ENCODE peak calls at places on chromosomes 2 and 18, in five cellular contexts. One of them, this sample, is unnamed.

GRCh38 chr2:188292446-188293239 is 969 bp downstream of the GULP1 start:
- DNase-seq in spleen: peak; percentile 71
- DNase-seq in psoas muscle: peak; percentile 86
- DNase-seq in B cell: no peak
- DNase-seq in endothelial cell: peak; percentile 69
- DNase-seq in this sample: peak; percentile 43

GRCh38 chr2:172299741-172300140 is 127.6 kb upstream of the ITGA6 start:
- DNase-seq in B cell: no peak
- DNase-seq in spleen: no peak
- DNase-seq in endothelial cell: no peak
- DNase-seq in psoas muscle: no peak
- DNase-seq in this sample: peak; percentile 26

GRCh38 chr2:240873098-240873788 is 4.6 kb downstream of the AGXT start:
- DNase-seq in spleen: peak; percentile 68
- DNase-seq in psoas muscle: no peak
- DNase-seq in B cell: no peak
- DNase-seq in endothelial cell: no peak
- DNase-seq in this sample: no peak

GRCh38 chr18:1013951-1014350 is 109.3 kb downstream of the ADCYAP1 start:
- DNase-seq in endothelial cell: no peak
- DNase-seq in psoas muscle: no peak
- DNase-seq in spleen: no peak
- DNase-seq in B cell: no peak
- DNase-seq in this sample: no peak

GRCh38 chr2:219296631-219297391 is 12.4 kb downstream of the PTPRN start:
- DNase-seq in psoas muscle: no peak
- DNase-seq in endothelial cell: no peak
- DNase-seq in B cell: no peak
- DNase-seq in spleen: peak; percentile 76
- DNase-seq in this sample: no peak

GRCh38 chr2:68715353-68716041 is 19.1 kb upstream of the ARHGAP25 start:
- DNase-seq in endothelial cell: peak; percentile 68
- DNase-seq in spleen: peak; percentile 83
- DNase-seq in B cell: no peak
- DNase-seq in psoas muscle: peak; percentile 57
- DNase-seq in this sample: no peak

GRCh38 chr2:135698838-135699237 is 42.8 kb upstream of the UBXN4 start:
- DNase-seq in psoas muscle: no peak
- DNase-seq in B cell: no peak
- DNase-seq in endothelial cell: no peak
- DNase-seq in spleen: no peak
- DNase-seq in this sample: no peak

GRCh38 chr2:179429060-179429471 is 164.4 kb upstream of the SESTD1 start:
- DNase-seq in spleen: no peak
- DNase-seq in psoas muscle: no peak
- DNase-seq in endothelial cell: no peak
- DNase-seq in B cell: no peak
- DNase-seq in this sample: no peak

GRCh38 chr18:63155169-63155852 is 164.3 kb downstream of the BCL2 start:
- DNase-seq in endothelial cell: peak; percentile 82
- DNase-seq in psoas muscle: peak; percentile 82
- DNase-seq in spleen: peak; percentile 91
- DNase-seq in B cell: peak; percentile 77
- DNase-seq in this sample: no peak

GRCh38 chr18:22683196-22683676 is 249.9 kb upstream of the RBBP8 start:
- DNase-seq in endothelial cell: no peak
- DNase-seq in spleen: no peak
- DNase-seq in B cell: no peak
- DNase-seq in psoas muscle: no peak
- DNase-seq in this sample: peak; percentile 82

GRCh38 chr2:71299507-71299906 is 32.1 kb upstream of the ZNF638 start:
- DNase-seq in endothelial cell: peak; percentile 13
- DNase-seq in psoas muscle: no peak
- DNase-seq in B cell: no peak
- DNase-seq in spleen: no peak
- DNase-seq in this sample: no peak

GRCh38 chr2:9768388-9768787 is 74.9 kb upstream of the TAF1B start:
- DNase-seq in B cell: no peak
- DNase-seq in endothelial cell: peak; percentile 67
- DNase-seq in psoas muscle: no peak
- DNase-seq in spleen: peak; percentile 66
- DNase-seq in this sample: no peak

GRCh38 chr2:63345285-63345633 is 243.0 kb downstream of the WDPCP start:
- DNase-seq in B cell: no peak
- DNase-seq in endothelial cell: no peak
- DNase-seq in spleen: no peak
- DNase-seq in psoas muscle: no peak
- DNase-seq in this sample: no peak

GRCh38 chr18:40612356-40612755 is 1342.7 kb upstream of the PIK3C3 start:
- DNase-seq in psoas muscle: no peak
- DNase-seq in endothelial cell: no peak
- DNase-seq in spleen: no peak
- DNase-seq in B cell: no peak
- DNase-seq in this sample: no peak

GRCh38 chr2:128408349-128409305 is 90.0 kb upstream of the HS6ST1 start:
- DNase-seq in endothelial cell: peak; percentile 57
- DNase-seq in psoas muscle: peak; percentile 43
- DNase-seq in B cell: no peak
- DNase-seq in spleen: peak; percentile 73
- DNase-seq in this sample: no peak

GRCh38 chr2:98374286-98374685 is 28.0 kb downstream of the CNGA3 start:
- DNase-seq in B cell: no peak
- DNase-seq in psoas muscle: no peak
- DNase-seq in endothelial cell: no peak
- DNase-seq in spleen: no peak
- DNase-seq in this sample: no peak

GRCh38 chr2:14720739-14721138 is 88.2 kb downstream of the LRATD1 start:
- DNase-seq in endothelial cell: no peak
- DNase-seq in psoas muscle: no peak
- DNase-seq in spleen: no peak
- DNase-seq in B cell: no peak
- DNase-seq in this sample: no peak

GRCh38 chr2:24515335-24515734 is 24.3 kb downstream of the NCOA1 start:
- DNase-seq in endothelial cell: no peak
- DNase-seq in psoas muscle: no peak
- DNase-seq in spleen: no peak
- DNase-seq in B cell: no peak
- DNase-seq in this sample: no peak

GRCh38 chr2:81196383-81196851 is 891.9 kb upstream of the LRRTM1 start:
- DNase-seq in B cell: no peak
- DNase-seq in spleen: no peak
- DNase-seq in psoas muscle: no peak
- DNase-seq in endothelial cell: no peak
- DNase-seq in this sample: no peak

GRCh38 chr2:97906309-97906708 is 89.4 kb downstream of the TMEM131 start:
- DNase-seq in psoas muscle: no peak
- DNase-seq in B cell: no peak
- DNase-seq in spleen: no peak
- DNase-seq in endothelial cell: no peak
- DNase-seq in this sample: no peak

GRCh38 chr2:157438907-157439791 is 4.7 kb downstream of the CYTIP start:
- DNase-seq in psoas muscle: no peak
- DNase-seq in spleen: no peak
- DNase-seq in B cell: peak; percentile 52
- DNase-seq in endothelial cell: no peak
- DNase-seq in this sample: no peak

GRCh38 chr2:2108756-2109155 is 222.3 kb downstream of the MYT1L start:
- DNase-seq in B cell: no peak
- DNase-seq in psoas muscle: no peak
- DNase-seq in spleen: no peak
- DNase-seq in endothelial cell: no peak
- DNase-seq in this sample: no peak

GRCh38 chr2:169933124-169933711 is 106.0 kb downstream of the UBR3 start:
- DNase-seq in endothelial cell: no peak
- DNase-seq in psoas muscle: no peak
- DNase-seq in spleen: no peak
- DNase-seq in B cell: no peak
- DNase-seq in this sample: no peak

GRCh38 chr2:16069933-16070647 is 129.7 kb downstream of the MYCN start:
- DNase-seq in B cell: no peak
- DNase-seq in endothelial cell: no peak
- DNase-seq in spleen: no peak
- DNase-seq in psoas muscle: no peak
- DNase-seq in this sample: no peak

GRCh38 chr2:176118606-176119370 is 2.2 kb downstream of the HOXD10 start:
- DNase-seq in psoas muscle: no peak
- DNase-seq in B cell: no peak
- DNase-seq in spleen: no peak
- DNase-seq in endothelial cell: no peak
- DNase-seq in this sample: no peak

GRCh38 chr2:191637182-191638078 is 40.5 kb upstream of the NABP1 start:
- DNase-seq in psoas muscle: no peak
- DNase-seq in spleen: no peak
- DNase-seq in endothelial cell: no peak
- DNase-seq in B cell: no peak
- DNase-seq in this sample: no peak

DNA sequence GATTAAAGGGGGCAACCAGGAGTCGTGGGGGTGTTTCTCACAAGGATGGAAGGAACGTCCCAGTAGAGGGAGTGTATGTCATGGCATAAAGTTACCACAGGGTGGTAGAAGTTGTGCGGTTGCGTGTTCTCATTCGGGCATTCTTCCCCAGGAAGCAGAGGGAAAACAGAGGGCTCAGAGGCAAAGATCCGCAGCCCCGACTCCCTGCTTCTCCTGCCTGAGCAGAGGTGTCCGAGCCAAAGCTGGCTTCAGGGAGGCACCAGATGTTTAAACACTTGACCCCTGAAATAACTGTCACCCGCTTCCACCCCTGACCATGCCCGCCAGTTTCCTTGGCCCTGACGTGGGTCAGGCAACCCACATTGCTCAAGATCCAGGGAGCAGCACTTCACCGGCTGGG is 83.7 kb downstream of the EN1 start:
- DNase-seq in psoas muscle: no peak
- DNase-seq in endothelial cell: peak; percentile 31
- DNase-seq in B cell: no peak
- DNase-seq in spleen: no peak
- DNase-seq in this sample: no peak
- TF ChIP-seq CTCF in psoas muscle: peak; percentile 50
- TF ChIP-seq CTCF in endothelial cell: peak; percentile 56
- TF ChIP-seq CTCF in B cell: no peak
- TF ChIP-seq CTCF in spleen: no peak
- TF ChIP-seq CTCF in this sample: no peak

GRCh38 chr2:120979398-120979797 is 243.7 kb downstream of the GLI2 start:
- DNase-seq in spleen: no peak
- DNase-seq in psoas muscle: no peak
- DNase-seq in endothelial cell: no peak
- DNase-seq in B cell: no peak
- DNase-seq in this sample: no peak

GRCh38 chr2:120974950-120975349 is 239.3 kb downstream of the GLI2 start:
- DNase-seq in B cell: no peak
- DNase-seq in endothelial cell: no peak
- DNase-seq in psoas muscle: peak; percentile 18
- DNase-seq in spleen: no peak
- DNase-seq in this sample: no peak

GRCh38 chr2:120978359-120979050 is 242.8 kb downstream of the GLI2 start:
- DNase-seq in endothelial cell: no peak
- DNase-seq in psoas muscle: no peak
- DNase-seq in B cell: no peak
- DNase-seq in spleen: peak; percentile 68
- DNase-seq in this sample: no peak

GRCh38 chr2:120977582-120978358 is 242.1 kb downstream of the GLI2 start:
- DNase-seq in spleen: peak; percentile 67
- DNase-seq in psoas muscle: no peak
- DNase-seq in B cell: no peak
- DNase-seq in endothelial cell: no peak
- DNase-seq in this sample: no peak

GRCh38 chr2:120976501-120977307 is 241.0 kb downstream of the GLI2 start:
- DNase-seq in endothelial cell: no peak
- DNase-seq in psoas muscle: no peak
- DNase-seq in spleen: peak; percentile 51
- DNase-seq in B cell: no peak
- DNase-seq in this sample: no peak
- TF ChIP-seq CTCF in endothelial cell: no peak
- TF ChIP-seq CTCF in psoas muscle: no peak
- TF ChIP-seq CTCF in spleen: no peak
- TF ChIP-seq CTCF in B cell: no peak
- TF ChIP-seq CTCF in this sample: no peak

GRCh38 chr2:73202156-73203054 is at the start of gene NOTO:
- DNase-seq in B cell: no peak
- DNase-seq in psoas muscle: no peak
- DNase-seq in endothelial cell: peak; percentile 31
- DNase-seq in spleen: no peak
- DNase-seq in this sample: no peak

GRCh38 chr2:73203055-73203681 is 794 bp downstream of the NOTO start:
- DNase-seq in spleen: no peak
- DNase-seq in endothelial cell: no peak
- DNase-seq in psoas muscle: no peak
- DNase-seq in B cell: no peak
- DNase-seq in this sample: no peak

GRCh38 chr2:73197579-73197978 is 4.8 kb upstream of the NOTO start:
- DNase-seq in B cell: no peak
- DNase-seq in psoas muscle: no peak
- DNase-seq in spleen: no peak
- DNase-seq in endothelial cell: no peak
- DNase-seq in this sample: no peak
- TF ChIP-seq CTCF in B cell: no peak
- TF ChIP-seq CTCF in psoas muscle: no peak
- TF ChIP-seq CTCF in spleen: no peak
- TF ChIP-seq CTCF in endothelial cell: no peak
- TF ChIP-seq CTCF in this sample: no peak

GRCh38 chr18:36899289-36899688 is 70.4 kb downstream of the KIAA1328 start:
- DNase-seq in B cell: no peak
- DNase-seq in spleen: no peak
- DNase-seq in psoas muscle: no peak
- DNase-seq in endothelial cell: no peak
- DNase-seq in this sample: no peak
- TF ChIP-seq CTCF in B cell: peak; percentile 36
- TF ChIP-seq CTCF in spleen: no peak
- TF ChIP-seq CTCF in psoas muscle: no peak
- TF ChIP-seq CTCF in endothelial cell: peak; percentile 77
- TF ChIP-seq CTCF in this sample: no peak

DNA sequence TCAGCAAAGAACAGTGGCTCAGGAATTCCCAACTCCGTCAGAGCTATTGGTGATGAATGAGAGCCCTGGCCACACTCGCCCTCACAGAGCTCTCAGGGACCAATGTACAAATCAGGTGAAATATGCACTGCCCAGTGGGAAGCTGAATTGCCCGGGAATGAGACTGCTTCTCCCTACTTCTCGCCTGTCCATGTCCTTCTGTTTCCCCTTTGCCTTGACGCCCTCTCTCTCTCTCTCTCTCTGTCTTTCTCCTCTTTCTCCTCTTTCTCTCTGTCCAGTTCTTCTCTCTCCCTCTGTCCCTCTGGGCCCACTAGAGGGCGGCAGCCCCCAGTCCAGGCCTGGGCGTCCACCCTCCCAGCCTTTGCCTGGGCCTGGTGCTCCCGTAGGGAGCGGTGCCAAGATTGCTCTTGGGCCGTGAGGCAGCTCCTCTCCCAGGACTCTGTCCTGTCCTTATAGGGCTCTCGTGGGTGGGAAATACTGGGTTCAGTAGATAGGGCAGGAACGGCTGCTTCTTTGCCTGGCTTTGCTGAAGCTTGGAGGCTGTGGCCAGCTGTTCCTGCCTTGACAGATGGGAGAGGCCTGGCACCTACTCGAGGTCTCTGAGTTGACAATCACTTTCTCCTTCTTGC is 28.4 kb upstream of the PUM2 start:
- DNase-seq in B cell: no peak
- DNase-seq in endothelial cell: peak; percentile 75
- DNase-seq in spleen: peak; percentile 85
- DNase-seq in psoas muscle: peak; percentile 92
- DNase-seq in this sample: peak; percentile 45
- TF ChIP-seq CTCF in B cell: peak; percentile 30
- TF ChIP-seq CTCF in endothelial cell: peak; percentile 43
- TF ChIP-seq CTCF in spleen: peak; percentile 69
- TF ChIP-seq CTCF in psoas muscle: peak; percentile 72
- TF ChIP-seq CTCF in this sample: no peak

GRCh38 chr2:123993728-123994323 is 31.3 kb upstream of the CNTNAP5 start:
- DNase-seq in B cell: peak; percentile 41
- DNase-seq in spleen: no peak
- DNase-seq in endothelial cell: peak; percentile 63
- DNase-seq in psoas muscle: no peak
- DNase-seq in this sample: no peak
- TF ChIP-seq CTCF in B cell: peak; percentile 65
- TF ChIP-seq CTCF in spleen: peak; percentile 58
- TF ChIP-seq CTCF in endothelial cell: peak; percentile 80
- TF ChIP-seq CTCF in psoas muscle: peak; percentile 24
- TF ChIP-seq CTCF in this sample: no peak

This sample was measured in omental fat pad.